ENCODE peak calls at places on chromosomes 7 and 10, in seven cellular contexts. Z, J, B, L, I, S and Y are unnamed samples.

GRCh38 chr7:1981201-1981877 is 251.4 kb downstream of the MAD1L1 start:
- DNase-seq in Z (no peak), J (no peak), B (no peak), L (no peak), I (peak), S (no peak), Y (no peak)

GRCh38 chr10:32055478-32056135 is 618 bp downstream of the KIF5B start:
- DNase-seq in Z (peak), J (no peak), B (peak), L (peak), I (peak), S (no peak), Y (peak)

GRCh38 chr7:80859272-80859970 is 59.4 kb downstream of the SEMA3C start:
- DNase-seq in Z (peak), J (no peak), B (no peak), L (no peak), I (peak), S (peak), Y (no peak)

GRCh38 chr7:124457841-124458240 is 307.8 kb downstream of the GPR37 start:
- DNase-seq in Z (no peak), J (no peak), B (no peak), L (no peak), I (no peak), S (no peak), Y (no peak)

GRCh38 chr10:67779455-67780205 is 58.4 kb downstream of the DNAJC12 start:
- DNase-seq in Z (peak), J (peak), B (peak), L (peak), I (no peak), S (peak), Y (peak)

GRCh38 chr7:69342154-69342884 is 256.0 kb upstream of the AUTS2 start:
- DNase-seq in Z (no peak), J (no peak), B (no peak), L (no peak), I (no peak), S (no peak), Y (no peak)

GRCh38 chr7:142478479-142479220 is 220.8 kb upstream of the PRSS58 start:
- DNase-seq in Z (peak), J (no peak), B (peak), L (peak), I (no peak), S (no peak), Y (peak)

GRCh38 chr10:101829561-101830315 is 11.5 kb upstream of the OGA start:
- DNase-seq in Z (no peak), J (no peak), B (peak), L (no peak), I (no peak), S (no peak), Y (no peak)

GRCh38 chr10:127743205-127743604 is 6.2 kb downstream of the FOXI2 start:
- DNase-seq in Z (no peak), J (no peak), B (no peak), L (no peak), I (no peak), S (no peak), Y (no peak)

GRCh38 chr10:34137955-34138354 is 677.1 kb downstream of the PARD3 start:
- DNase-seq in Z (no peak), J (no peak), B (no peak), L (no peak), I (no peak), S (no peak), Y (no peak)

GRCh38 chr7:150514748-150515222 is at the start of gene GIMAP7:
- DNase-seq in Z (no peak), J (no peak), B (no peak), L (no peak), I (no peak), S (no peak), Y (no peak)

GRCh38 chr10:99297033-99297432 is 32.1 kb upstream of the CNNM1 start:
- DNase-seq in Z (no peak), J (no peak), B (no peak), L (no peak), I (no peak), S (no peak), Y (no peak)

GRCh38 chr7:21028186-21028989 is 241.7 kb upstream of the SP8 start:
- DNase-seq in Z (no peak), J (no peak), B (no peak), L (peak), I (no peak), S (no peak), Y (no peak)

GRCh38 chr7:101538596-101539459 is 90.3 kb downstream of the MYL10 start:
- DNase-seq in Z (peak), J (no peak), B (peak), L (no peak), I (peak), S (no peak), Y (peak)